ENCODE peak calls at places on chromosomes 7 and 10, in five cellular contexts. Y is heart right ventricle; I is upper lobe of right lung; B is LHCN-M2; S is stimulated activated CD4-positive, alpha-beta T cell treated with anti-CD3 and anti-CD28 coated beads, Interleukin-1b, Interleukin-23, amount 100 ng/mL, for 1 hour. P is an unnamed sample.

GRCh38 chr10:34802692-34803091 is 12.4 kb downstream of the PARD3 start:
- DNase-seq in Y (no peak), I (no peak), B (no peak), S (no peak), P (no peak)

GRCh38 chr7:92944633-92945032 is 108.3 kb upstream of the CDK6 start:
- DNase-seq in Y (no peak), I (no peak), B (no peak), S (no peak), P (peak)

GRCh38 chr7:158834799-158835784 is 5.8 kb upstream of the ESYT2 start:
- DNase-seq in Y (no peak), I (no peak), B (no peak), S (no peak), P (peak)

GRCh38 chr10:26946103-26946907 is 85.5 kb upstream of the ABI1 start:
- DNase-seq in Y (no peak), I (peak), B (no peak), S (no peak), P (no peak)

GRCh38 chr7:108452707-108453106 is 3.5 kb downstream of the NRCAM start:
- DNase-seq in Y (no peak), I (no peak), B (peak), S (no peak), P (no peak)

GRCh38 chr7:2248984-2249694 is 7.1 kb downstream of the NUDT1 start:
- DNase-seq in Y (peak), I (peak), B (peak), S (no peak), P (peak)

GRCh38 chr10:47414752-47415519 is 30.8 kb upstream of the ZNF488 start:
- DNase-seq in Y (no peak), I (peak), B (no peak), S (no peak), P (no peak)

GRCh38 chr10:42991442-42992098 is 85.3 kb upstream of the RET start:
- DNase-seq in Y (no peak), I (no peak), B (no peak), S (no peak), P (no peak)

GRCh38 chr10:36675458-36675880 is 449.9 kb upstream of the ANKRD30A start:
- DNase-seq in Y (no peak), I (no peak), B (peak), S (no peak), P (peak)

GRCh38 chr7:40324889-40325288 is 190.1 kb downstream of the SUGCT start:
- DNase-seq in Y (no peak), I (no peak), B (no peak), S (no peak), P (no peak)

GRCh38 chr7:12754179-12754578 is 66.7 kb downstream of the ARL4A start:
- DNase-seq in Y (no peak), I (no peak), B (no peak), S (no peak), P (no peak)

GRCh38 chr7:158142657-158143056 is 445.0 kb downstream of the PTPRN2 start:
- DNase-seq in Y (no peak), I (no peak), B (no peak), S (no peak), P (no peak)

P was measured in amniotic epithelial cell.